ENCODE peak calls at places on chromosomes 3 and 15, in ten cellular contexts. S is uterus, Z is A549, W is neural progenitor cell, R is transverse colon, A is psoas muscle, X is Peyer's patch, C is heart right ventricle, N is left ventricle myocardium inferior, J is PC-3. F is an unnamed sample. For H3K4me1, the result is how much of the 10 kb centered on the place peaks cover.

GRCh38 chr15:87707076-87707475 is 549.5 kb downstream of the NTRK3 start:
- DNase-seq in S (no peak), Z (no peak), W (no peak), R (no peak), A (no peak), X (no peak), C (no peak), N (no peak), J (no peak), F (no peak)

GRCh38 chr3:33544126-33544525 is 103.9 kb upstream of the UBP1 start:
- DNase-seq in S (no peak), Z (no peak), W (no peak), R (no peak), A (no peak), X (no peak), C (no peak), N (no peak), J (no peak), F (no peak)

GRCh38 chr3:41094351-41094750 is 105.0 kb upstream of the CTNNB1 start:
- DNase-seq in S (no peak), Z (no peak), W (no peak), R (no peak), A (no peak), X (no peak), C (no peak), N (no peak), J (no peak), F (no peak)

GRCh38 chr3:30890907-30891306 is 3.6 kb downstream of the GADL1 start:
- DNase-seq in S (no peak), Z (no peak), W (no peak), R (no peak), A (no peak), X (no peak), C (no peak), N (no peak), J (no peak), F (no peak)

GRCh38 chr3:127092368-127092767 is 100.6 kb upstream of the PRR23E start:
- DNase-seq in S (no peak), Z (no peak), W (no peak), R (no peak), A (no peak), X (no peak), C (no peak), N (no peak), J (no peak), F (no peak)

GRCh38 chr3:149646181-149646766 is 11.6 kb downstream of the WWTR1 start:
- DNase-seq in S (no peak), Z (no peak), W (no peak), R (no peak), A (no peak), X (no peak), C (no peak), N (no peak), J (peak), F (no peak)

GRCh38 chr15:99451484-99451883 is 114.3 kb upstream of the MEF2A start:
- DNase-seq in S (no peak), Z (no peak), W (no peak), R (no peak), A (no peak), X (no peak), C (peak), N (no peak), J (no peak), F (no peak)

GRCh38 chr3:46844397-46844796 is 18.8 kb downstream of the MYL3 start:
- DNase-seq in S (no peak), Z (no peak), W (no peak), R (no peak), A (no peak), X (no peak), C (no peak), N (no peak), J (no peak), F (no peak)

GRCh38 chr3:189685854-189686253 is 54.7 kb downstream of the TP63 start:
- DNase-seq in S (no peak), Z (peak), W (no peak), R (no peak), A (no peak), X (no peak), C (no peak), N (no peak), J (peak), F (no peak)

GRCh38 chr3:181793006-181793405 is 81.3 kb downstream of the SOX2 start:
- DNase-seq in S (no peak), Z (no peak), W (no peak), R (no peak), A (no peak), X (no peak), C (no peak), N (no peak), J (no peak), F (no peak)

GRCh38 chr15:91254766-91255165 is 154.7 kb downstream of the SV2B start:
- DNase-seq in S (no peak), Z (peak), W (no peak), R (no peak), A (no peak), X (no peak), C (no peak), N (no peak), J (no peak), F (no peak)

GRCh38 chr15:84955089-84955848 is 26.4 kb upstream of the PDE8A start:
- DNase-seq in S (peak), Z (peak), W (peak), R (peak), A (peak), X (peak), C (peak), N (peak), J (peak), F (peak)

GRCh38 chr15:80588801-80589200 is 106.3 kb upstream of the ABHD17C start:
- DNase-seq in S (no peak), Z (peak), W (no peak), R (no peak), A (no peak), X (no peak), C (no peak), N (no peak), J (peak), F (no peak)

GRCh38 chr15:39616731-39617455 is 36.0 kb downstream of the THBS1 start:
- DNase-seq in S (no peak), Z (no peak), W (no peak), R (no peak), A (no peak), X (no peak), C (no peak), N (no peak), J (peak), F (no peak)

GRCh38 chr3:187011915-187012314 is 81.6 kb downstream of the ST6GAL1 start:
- DNase-seq in S (no peak), Z (no peak), W (no peak), R (no peak), A (no peak), X (no peak), C (no peak), N (no peak), J (no peak), F (no peak)

GRCh38 chr15:88375234-88375926 is 91.8 kb downstream of the MRPL46 start:
- DNase-seq in S (peak), Z (peak), W (peak), R (no peak), A (no peak), X (no peak), C (no peak), N (no peak), J (no peak), F (no peak)

GRCh38 chr15:66006986-66007385 is 137.7 kb downstream of the RAB11A start:
- DNase-seq in S (no peak), Z (peak), W (no peak), R (no peak), A (no peak), X (no peak), C (no peak), N (no peak), J (peak), F (no peak)

GRCh38 chr3:189167027-189167766 is 4.6 kb upstream of the TPRG1 start:
- DNase-seq in S (no peak), Z (peak), W (no peak), R (peak), A (no peak), X (peak), C (no peak), N (no peak), J (peak), F (no peak)

GRCh38 chr3:174270841-174271240 is 588.3 kb upstream of the NAALADL2 start:
- DNase-seq in S (no peak), Z (no peak), W (no peak), R (no peak), A (no peak), X (no peak), C (no peak), N (no peak), J (peak), F (no peak)

GRCh38 chr15:69056365-69056764 is 41.9 kb downstream of the NOX5 start:
- DNase-seq in S (no peak), Z (no peak), W (no peak), R (no peak), A (no peak), X (no peak), C (no peak), N (no peak), J (peak), F (no peak)

GRCh38 chr3:106877632-106878031 is 499.6 kb upstream of the CCDC54 start:
- DNase-seq in S (no peak), Z (no peak), W (no peak), R (no peak), A (no peak), X (no peak), C (no peak), N (no peak), J (no peak), F (no peak)

GRCh38 chr15:71679223-71680078 is 130.9 kb upstream of the NR2E3 start:
- DNase-seq in S (peak), Z (no peak), W (no peak), R (no peak), A (no peak), X (no peak), C (no peak), N (no peak), J (peak), F (no peak)

GRCh38 chr3:172201990-172202318 is 162.6 kb downstream of the FNDC3B start:
- DNase-seq in S (peak), Z (no peak), W (no peak), R (no peak), A (no peak), X (no peak), C (peak), N (no peak), J (no peak), F (no peak)

GRCh38 chr3:29693863-29694262 is 413.0 kb downstream of the RBMS3 start:
- DNase-seq in S (no peak), Z (peak), W (peak), R (no peak), A (peak), X (no peak), C (no peak), N (no peak), J (peak), F (no peak)

GRCh38 chr3:99921377-99921695 is 103.7 kb downstream of the CMSS1 start:
- DNase-seq in S (no peak), Z (no peak), W (no peak), R (no peak), A (no peak), X (no peak), C (no peak), N (no peak), J (no peak), F (no peak)

GRCh38 chr3:99921986-99922385 is 104.3 kb downstream of the CMSS1 start:
- DNase-seq in S (no peak), Z (no peak), W (no peak), R (no peak), A (no peak), X (no peak), C (no peak), N (no peak), J (no peak), F (no peak)

GRCh38 chr3:99918720-99919119 is 101.1 kb downstream of the CMSS1 start:
- DNase-seq in S (no peak), Z (no peak), W (no peak), R (no peak), A (no peak), X (no peak), C (no peak), N (no peak), J (no peak), F (no peak)

GRCh38 chr3:99920530-99921376 is 103.1 kb downstream of the CMSS1 start:
- DNase-seq in S (peak), Z (peak), W (peak), R (peak), A (peak), X (peak), C (peak), N (peak), J (peak), F (peak)

DNA sequence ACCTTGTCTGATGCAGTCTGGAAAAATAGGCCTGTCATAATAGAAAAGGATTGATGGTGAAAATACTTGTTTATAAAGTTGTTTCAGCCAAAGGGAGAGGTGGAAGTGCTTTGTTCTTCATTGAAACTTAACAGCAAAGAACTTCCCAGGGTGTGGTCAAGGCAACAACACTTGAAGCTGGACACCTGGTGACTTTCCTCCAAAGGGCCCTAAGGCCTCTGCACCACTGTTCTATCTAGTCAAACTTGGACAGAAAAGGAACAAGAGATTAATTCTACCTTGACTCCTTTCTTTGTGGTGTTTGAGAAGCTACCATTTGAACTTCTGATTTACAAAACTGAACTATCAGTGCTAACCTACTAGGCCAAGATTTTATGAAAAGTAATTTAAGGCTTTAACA is 102.0 kb downstream of the CMSS1 start:
- DNase-seq in S (no peak), Z (no peak), W (no peak), R (no peak), A (no peak), X (no peak), C (no peak), N (no peak), J (no peak), F (no peak)
- H3K27ac ChIP-seq in S (peak), Z (no peak), W (no peak), R (peak), A (peak), X (no peak), C (peak), N (peak), J (no peak), F (peak)

DNA sequence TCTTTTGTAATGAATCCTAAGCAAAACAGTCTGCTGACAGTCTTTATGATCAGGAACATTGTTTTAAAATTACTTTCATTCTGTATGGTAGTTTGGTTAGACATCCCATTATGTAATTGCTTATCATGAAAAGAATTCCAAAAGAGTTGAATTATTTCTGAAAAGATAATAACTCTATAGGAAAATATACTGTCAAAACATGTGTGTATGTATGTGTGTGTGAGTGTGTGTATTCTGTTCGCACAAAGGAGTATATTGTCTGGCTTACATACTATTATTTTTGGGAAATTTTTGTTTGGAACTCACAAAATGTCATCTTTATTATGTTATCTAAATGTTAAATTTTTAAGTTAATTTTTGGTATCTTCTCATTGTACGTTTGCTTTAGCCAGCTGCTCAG is 1075.9 kb downstream of the ZPLD1 start:
- DNase-seq in S (no peak), Z (no peak), W (no peak), R (no peak), A (no peak), X (no peak), C (no peak), N (no peak), J (no peak), F (no peak)
- TF ChIP-seq CTCF in S (no peak), Z (no peak), W (no peak), R (no peak), A (no peak), X (no peak), C (no peak), N (no peak), J (no peak), F (no peak)

DNA sequence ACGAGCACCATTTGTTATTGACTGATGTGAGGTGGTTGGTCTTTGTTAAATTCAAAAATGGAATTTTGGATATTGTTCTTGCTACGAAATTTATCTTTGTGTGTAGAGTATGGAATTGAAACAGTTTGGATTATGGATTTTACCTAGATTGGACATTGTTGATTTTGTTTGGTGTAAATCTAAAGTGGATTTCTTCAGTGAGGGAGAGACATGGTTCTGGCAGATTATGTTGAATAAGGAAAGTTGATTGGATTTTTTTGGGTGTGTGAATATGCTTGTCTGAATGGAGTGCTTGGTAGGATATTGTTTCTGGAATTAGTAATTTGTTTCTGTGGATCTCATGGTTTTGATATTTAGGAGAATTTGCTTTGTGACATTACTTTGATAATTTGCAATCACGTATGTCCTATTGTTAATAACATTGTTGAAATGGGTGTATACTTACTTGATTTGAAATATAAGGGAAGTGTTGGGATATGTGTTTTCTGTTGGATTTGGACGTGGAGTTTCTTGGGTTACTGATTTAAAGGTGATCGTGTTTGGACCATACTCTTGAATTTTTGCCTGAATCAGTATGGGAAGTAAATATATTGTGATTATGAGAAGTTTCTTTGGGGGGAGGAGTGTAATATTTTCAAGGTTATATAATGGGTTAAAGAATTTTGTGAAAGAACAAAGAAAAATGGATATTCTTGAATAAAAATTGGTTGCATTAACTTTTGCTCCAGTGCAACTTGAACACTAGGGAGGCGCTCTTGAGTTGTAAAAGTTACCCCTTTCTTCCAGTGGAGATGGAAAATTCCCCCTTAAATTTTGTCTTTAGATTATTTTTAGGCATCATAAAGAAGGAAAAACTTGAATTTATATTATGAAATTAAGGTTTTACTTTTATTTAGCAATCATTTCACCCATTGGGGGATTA is 875 bp upstream of the CHD2 start:
- DNase-seq in S (no peak), Z (peak), W (peak), R (no peak), A (no peak), X (no peak), C (no peak), N (no peak), J (peak), F (no peak)
- H3K4me1 ChIP-seq in S (under half), Z (under half), W (under half), R (under half), A (under half), X (under half), C (under half), N (half or more), J (under half), F (half or more)

DNA sequence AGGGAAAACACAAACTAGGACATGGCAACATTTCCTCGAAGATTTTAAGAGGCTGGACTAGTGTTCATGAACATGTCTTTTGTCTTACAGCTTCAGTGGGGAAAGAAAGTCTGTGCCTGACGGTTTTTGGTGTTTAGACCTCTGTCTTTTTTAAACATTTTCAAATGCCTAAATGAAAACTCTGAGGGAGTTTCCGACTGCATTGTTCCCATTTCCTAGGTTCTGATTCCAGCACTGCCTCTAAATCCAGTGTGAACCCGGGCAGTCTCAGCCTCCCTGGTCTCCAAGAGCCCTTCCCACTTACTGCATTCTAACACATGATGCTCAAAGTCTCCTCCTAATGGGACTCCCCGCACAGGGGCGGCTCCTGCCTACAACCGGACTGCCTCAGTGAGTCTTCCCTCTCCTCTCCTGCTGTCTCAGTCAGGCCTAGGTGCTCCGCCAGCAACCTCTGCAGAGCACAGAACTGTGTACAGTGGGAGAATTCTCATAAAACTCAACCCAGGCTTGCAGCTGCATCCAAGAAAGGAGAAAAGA is 29.0 kb downstream of the TBC1D2B start:
- DNase-seq in S (no peak), Z (no peak), W (no peak), R (no peak), A (no peak), X (no peak), C (peak), N (no peak), J (no peak), F (no peak)
- H3K27ac ChIP-seq in S (peak), Z (no peak), W (no peak), R (peak), A (peak), X (peak), C (peak), N (peak), J (no peak), F (peak)

GRCh38 chr3:121552379-121552778 is 6.6 kb upstream of the POLQ start:
- DNase-seq in S (no peak), Z (no peak), W (no peak), R (no peak), A (no peak), X (no peak), C (no peak), N (no peak), J (no peak), F (no peak)
- TF ChIP-seq CTCF in S (no peak), Z (no peak), W (no peak), R (no peak), A (no peak), X (no peak), C (no peak), N (no peak), J (no peak), F (no peak)

DNA sequence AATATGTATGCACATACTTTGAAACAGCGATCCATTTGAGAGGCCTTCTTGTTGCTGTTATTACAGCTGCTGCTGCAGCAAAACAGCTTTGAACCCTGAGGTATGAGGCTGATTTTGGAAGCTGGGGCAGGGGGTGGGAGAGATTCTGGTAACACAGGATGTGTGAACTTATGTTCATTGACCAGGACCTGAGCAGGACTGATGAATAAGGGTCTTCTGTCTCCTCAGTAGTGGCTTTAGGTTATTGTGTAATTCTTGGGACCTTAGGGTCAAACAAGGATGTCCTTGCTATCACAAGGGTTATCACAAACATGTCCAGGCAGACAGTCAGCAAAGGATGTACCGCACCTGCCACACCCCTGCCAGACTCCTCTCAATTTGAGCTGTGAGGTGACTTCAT is 41.6 kb downstream of the CTDSPL start:
- DNase-seq in S (no peak), Z (no peak), W (no peak), R (no peak), A (no peak), X (no peak), C (no peak), N (no peak), J (no peak), F (no peak)
- H3K4me1 ChIP-seq in S (under half), Z (under half), W (under half), R (under half), A (under half), X (under half), C (under half), N (half or more), J (under half), F (under half)